ENCODE peak calls at places on chromosomes 5 and 9, in eight cellular contexts. One of them, this sample, is unnamed.

GRCh38 chr5:124742983-124743533 is 3.4 kb downstream of the ZNF608 start:
- DNase-seq in ovary: no peak
- DNase-seq in A549: no peak
- DNase-seq in HepG2: peak
- DNase-seq in transverse colon: peak
- DNase-seq in stomach: no peak
- DNase-seq in sigmoid colon: peak
- DNase-seq in GM12878: no peak
- DNase-seq in this sample: no peak

GRCh38 chr5:149301744-149302380 is 30.2 kb downstream of the AFAP1L1 start:
- DNase-seq in ovary: no peak
- DNase-seq in A549: no peak
- DNase-seq in HepG2: no peak
- DNase-seq in transverse colon: no peak
- DNase-seq in stomach: no peak
- DNase-seq in sigmoid colon: no peak
- DNase-seq in GM12878: no peak
- DNase-seq in this sample: no peak

GRCh38 chr9:35669331-35670145 is 4.2 kb upstream of the CA9 start:
- DNase-seq in ovary: no peak
- DNase-seq in A549: peak
- DNase-seq in HepG2: peak
- DNase-seq in transverse colon: peak
- DNase-seq in stomach: peak
- DNase-seq in sigmoid colon: no peak
- DNase-seq in GM12878: no peak
- DNase-seq in this sample: no peak

GRCh38 chr5:173324115-173325001 is 3.9 kb downstream of the STC2 start:
- DNase-seq in ovary: peak
- DNase-seq in A549: no peak
- DNase-seq in HepG2: no peak
- DNase-seq in transverse colon: peak
- DNase-seq in stomach: peak
- DNase-seq in sigmoid colon: peak
- DNase-seq in GM12878: no peak
- DNase-seq in this sample: peak

GRCh38 chr9:135602789-135603481 is 36.4 kb downstream of the GLT6D1 start:
- DNase-seq in ovary: no peak
- DNase-seq in A549: peak
- DNase-seq in HepG2: no peak
- DNase-seq in transverse colon: peak
- DNase-seq in stomach: peak
- DNase-seq in sigmoid colon: peak
- DNase-seq in GM12878: no peak
- DNase-seq in this sample: no peak

GRCh38 chr5:116908537-116908936 is 333.9 kb upstream of the SEMA6A start:
- DNase-seq in ovary: no peak
- DNase-seq in A549: no peak
- DNase-seq in HepG2: no peak
- DNase-seq in transverse colon: no peak
- DNase-seq in stomach: no peak
- DNase-seq in sigmoid colon: no peak
- DNase-seq in GM12878: no peak
- DNase-seq in this sample: no peak

GRCh38 chr9:21477466-21477865 is 4.6 kb downstream of the IFNE start:
- DNase-seq in ovary: no peak
- DNase-seq in A549: no peak
- DNase-seq in HepG2: no peak
- DNase-seq in transverse colon: no peak
- DNase-seq in stomach: no peak
- DNase-seq in sigmoid colon: no peak
- DNase-seq in GM12878: no peak
- DNase-seq in this sample: no peak

GRCh38 chr9:95623614-95624013 is 106.8 kb upstream of the PTCH1 start:
- DNase-seq in ovary: no peak
- DNase-seq in A549: no peak
- DNase-seq in HepG2: no peak
- DNase-seq in transverse colon: no peak
- DNase-seq in stomach: no peak
- DNase-seq in sigmoid colon: no peak
- DNase-seq in GM12878: no peak
- DNase-seq in this sample: no peak

GRCh38 chr9:83330207-83331196 is 207.7 kb downstream of the FRMD3 start:
- DNase-seq in ovary: no peak
- DNase-seq in A549: no peak
- DNase-seq in HepG2: peak
- DNase-seq in transverse colon: no peak
- DNase-seq in stomach: no peak
- DNase-seq in sigmoid colon: no peak
- DNase-seq in GM12878: no peak
- DNase-seq in this sample: no peak

GRCh38 chr9:73176450-73176875 is 24.8 kb downstream of the ANXA1 start:
- DNase-seq in ovary: no peak
- DNase-seq in A549: peak
- DNase-seq in HepG2: no peak
- DNase-seq in transverse colon: no peak
- DNase-seq in stomach: no peak
- DNase-seq in sigmoid colon: no peak
- DNase-seq in GM12878: no peak
- DNase-seq in this sample: no peak

GRCh38 chr5:13944564-13945195 is at the start of gene DNAH5:
- DNase-seq in ovary: no peak
- DNase-seq in A549: no peak
- DNase-seq in HepG2: no peak
- DNase-seq in transverse colon: no peak
- DNase-seq in stomach: no peak
- DNase-seq in sigmoid colon: no peak
- DNase-seq in GM12878: no peak
- DNase-seq in this sample: no peak

GRCh38 chr9:131226226-131226625 is 50.1 kb downstream of the FAM78A start:
- DNase-seq in ovary: no peak
- DNase-seq in A549: no peak
- DNase-seq in HepG2: no peak
- DNase-seq in transverse colon: no peak
- DNase-seq in stomach: no peak
- DNase-seq in sigmoid colon: no peak
- DNase-seq in GM12878: no peak
- DNase-seq in this sample: no peak

GRCh38 chr5:149646564-149646963 is 65.3 kb downstream of the ARHGEF37 start:
- DNase-seq in ovary: no peak
- DNase-seq in A549: no peak
- DNase-seq in HepG2: no peak
- DNase-seq in transverse colon: no peak
- DNase-seq in stomach: no peak
- DNase-seq in sigmoid colon: no peak
- DNase-seq in GM12878: no peak
- DNase-seq in this sample: no peak

GRCh38 chr9:37966443-37967271 is 62.7 kb upstream of the SLC25A51 start:
- DNase-seq in ovary: no peak
- DNase-seq in A549: peak
- DNase-seq in HepG2: peak
- DNase-seq in transverse colon: peak
- DNase-seq in stomach: peak
- DNase-seq in sigmoid colon: no peak
- DNase-seq in GM12878: no peak
- DNase-seq in this sample: no peak

GRCh38 chr9:89116064-89116817 is 62.4 kb downstream of the SHC3 start:
- DNase-seq in ovary: no peak
- DNase-seq in A549: no peak
- DNase-seq in HepG2: no peak
- DNase-seq in transverse colon: no peak
- DNase-seq in stomach: no peak
- DNase-seq in sigmoid colon: no peak
- DNase-seq in GM12878: no peak
- DNase-seq in this sample: no peak

GRCh38 chr5:142587354-142587965 is 98.4 kb downstream of the FGF1 start:
- DNase-seq in ovary: no peak
- DNase-seq in A549: peak
- DNase-seq in HepG2: peak
- DNase-seq in transverse colon: no peak
- DNase-seq in stomach: peak
- DNase-seq in sigmoid colon: no peak
- DNase-seq in GM12878: no peak
- DNase-seq in this sample: peak
- TF ChIP-seq CTCF in ovary: no peak
- TF ChIP-seq CTCF in A549: peak
- TF ChIP-seq CTCF in HepG2: peak
- TF ChIP-seq CTCF in transverse colon: peak
- TF ChIP-seq CTCF in stomach: no peak
- TF ChIP-seq CTCF in sigmoid colon: no peak
- TF ChIP-seq CTCF in GM12878: peak
- TF ChIP-seq CTCF in this sample: peak

GRCh38 chr5:198941-199820 is 7.9 kb downstream of the LRRC14B start:
- DNase-seq in ovary: no peak
- DNase-seq in A549: no peak
- DNase-seq in HepG2: no peak
- DNase-seq in transverse colon: no peak
- DNase-seq in stomach: no peak
- DNase-seq in sigmoid colon: no peak
- DNase-seq in GM12878: no peak
- DNase-seq in this sample: no peak
- TF ChIP-seq EP300 in ovary: no peak
- TF ChIP-seq EP300 in A549: no peak
- TF ChIP-seq EP300 in HepG2: no peak
- TF ChIP-seq EP300 in transverse colon: no peak
- TF ChIP-seq EP300 in stomach: no peak
- TF ChIP-seq EP300 in sigmoid colon: no peak
- TF ChIP-seq EP300 in GM12878: no peak
- TF ChIP-seq EP300 in this sample: no peak

DNA sequence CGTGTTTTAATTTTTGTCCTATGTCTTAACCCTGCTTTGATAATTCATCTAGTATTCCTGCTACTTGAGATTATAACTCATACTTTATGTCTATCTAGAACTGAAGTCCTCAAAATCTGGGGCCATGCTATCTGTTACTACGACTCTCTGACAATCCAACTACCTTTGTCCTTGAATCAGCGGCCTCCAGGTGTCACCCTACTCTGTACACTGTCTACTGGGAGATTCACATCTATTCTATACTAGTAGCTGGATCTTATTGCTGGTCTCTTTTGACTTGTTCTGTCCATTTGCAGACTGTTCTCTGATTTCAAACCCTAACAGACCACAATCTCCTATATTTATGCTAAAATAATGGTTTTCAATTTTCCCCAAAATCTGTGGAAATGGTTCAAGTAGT is 225.5 kb upstream of the ELAVL2 start:
- DNase-seq in ovary: no peak
- DNase-seq in A549: no peak
- DNase-seq in HepG2: no peak
- DNase-seq in transverse colon: no peak
- DNase-seq in stomach: no peak
- DNase-seq in sigmoid colon: no peak
- DNase-seq in GM12878: no peak
- DNase-seq in this sample: no peak
- TF ChIP-seq CTCF in ovary: no peak
- TF ChIP-seq CTCF in A549: no peak
- TF ChIP-seq CTCF in HepG2: no peak
- TF ChIP-seq CTCF in transverse colon: no peak
- TF ChIP-seq CTCF in stomach: no peak
- TF ChIP-seq CTCF in sigmoid colon: no peak
- TF ChIP-seq CTCF in GM12878: no peak
- TF ChIP-seq CTCF in this sample: no peak

DNA sequence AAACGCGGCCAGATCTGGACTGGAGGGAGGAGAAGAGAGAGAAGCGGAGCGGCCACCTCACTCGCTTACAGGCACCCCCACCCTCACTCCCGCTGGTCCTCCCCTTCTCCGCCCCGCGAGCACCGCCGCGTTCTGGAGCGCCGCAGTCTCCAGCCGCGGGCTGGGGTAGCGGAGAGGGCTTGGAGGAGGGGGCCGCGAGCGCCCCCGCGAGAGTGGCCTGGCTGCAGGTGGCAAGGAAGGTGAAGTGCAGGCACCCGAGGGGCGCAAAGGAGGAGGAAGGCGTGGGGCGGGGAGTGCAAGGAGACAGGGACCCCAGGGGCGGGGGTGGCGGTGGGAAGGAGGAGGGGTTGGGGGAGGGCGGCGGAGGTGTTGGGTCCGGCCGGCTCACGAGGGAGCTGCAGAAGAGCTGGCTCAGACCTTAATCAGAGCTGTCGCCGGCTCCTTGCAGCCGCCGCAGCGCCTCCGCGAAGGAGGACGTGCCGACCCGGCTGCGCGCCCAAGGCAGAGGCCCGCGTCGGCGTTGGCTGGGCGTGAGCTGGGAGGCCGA is at the start of gene DMRT3:
- DNase-seq in ovary: no peak
- DNase-seq in A549: no peak
- DNase-seq in HepG2: no peak
- DNase-seq in transverse colon: no peak
- DNase-seq in stomach: no peak
- DNase-seq in sigmoid colon: no peak
- DNase-seq in GM12878: no peak
- DNase-seq in this sample: no peak
- TF ChIP-seq EP300 in ovary: no peak
- TF ChIP-seq EP300 in A549: no peak
- TF ChIP-seq EP300 in HepG2: no peak
- TF ChIP-seq EP300 in transverse colon: no peak
- TF ChIP-seq EP300 in stomach: no peak
- TF ChIP-seq EP300 in sigmoid colon: no peak
- TF ChIP-seq EP300 in GM12878: no peak
- TF ChIP-seq EP300 in this sample: no peak

DNA sequence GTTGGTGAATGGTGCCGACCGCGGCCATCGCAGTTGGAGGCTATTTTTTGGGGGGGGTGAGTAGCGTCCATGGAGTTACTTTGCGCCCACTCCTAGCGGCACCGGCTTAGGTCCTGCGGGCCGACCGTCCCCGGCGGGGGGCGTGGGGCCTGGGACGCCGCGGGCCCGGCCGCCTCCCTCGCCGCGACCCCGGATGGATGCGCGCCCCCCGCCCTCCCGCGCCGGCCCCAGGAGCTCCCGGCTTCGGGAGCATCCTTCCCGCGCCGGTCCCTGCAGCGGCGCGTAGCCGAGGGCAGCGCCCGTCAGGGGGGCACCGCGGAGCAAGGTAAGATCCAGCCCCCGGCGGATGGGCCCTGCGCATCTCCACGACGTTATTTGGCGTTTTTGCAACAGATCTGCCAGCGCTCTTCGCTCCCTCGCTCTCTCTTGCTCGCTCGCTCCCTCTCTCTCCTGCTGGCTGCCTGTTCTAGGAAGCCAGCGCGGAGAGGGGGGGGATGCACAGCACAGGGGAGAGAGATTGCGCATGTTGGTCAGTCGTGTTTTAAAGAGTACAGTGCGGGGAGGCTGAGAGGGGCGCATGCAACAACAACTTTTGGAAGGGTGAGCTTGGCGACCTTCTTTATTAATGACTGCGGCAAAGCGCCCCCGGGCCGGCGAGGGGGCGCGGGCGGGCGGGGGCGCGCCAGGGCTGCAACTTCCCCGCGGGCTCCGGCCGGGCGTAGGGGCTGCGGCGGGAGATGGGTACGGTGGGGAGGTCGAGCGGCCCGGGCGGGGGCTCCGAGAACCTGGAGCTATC is 415 bp downstream of the JADE2 start:
- DNase-seq in ovary: peak
- DNase-seq in A549: peak
- DNase-seq in HepG2: peak
- DNase-seq in transverse colon: peak
- DNase-seq in stomach: peak
- DNase-seq in sigmoid colon: peak
- DNase-seq in GM12878: no peak
- DNase-seq in this sample: peak
- TF ChIP-seq CTCF in ovary: no peak
- TF ChIP-seq CTCF in A549: peak
- TF ChIP-seq CTCF in HepG2: peak
- TF ChIP-seq CTCF in transverse colon: no peak
- TF ChIP-seq CTCF in stomach: no peak
- TF ChIP-seq CTCF in sigmoid colon: peak
- TF ChIP-seq CTCF in GM12878: no peak
- TF ChIP-seq CTCF in this sample: no peak

GRCh38 chr9:93884808-93885207 is 70.3 kb downstream of the BARX1 start:
- DNase-seq in ovary: no peak
- DNase-seq in A549: no peak
- DNase-seq in HepG2: no peak
- DNase-seq in transverse colon: no peak
- DNase-seq in stomach: no peak
- DNase-seq in sigmoid colon: no peak
- DNase-seq in GM12878: no peak
- DNase-seq in this sample: no peak
- TF ChIP-seq EP300 in ovary: no peak
- TF ChIP-seq EP300 in A549: no peak
- TF ChIP-seq EP300 in HepG2: no peak
- TF ChIP-seq EP300 in transverse colon: no peak
- TF ChIP-seq EP300 in stomach: no peak
- TF ChIP-seq EP300 in sigmoid colon: no peak
- TF ChIP-seq EP300 in GM12878: no peak
- TF ChIP-seq EP300 in this sample: no peak

This sample was measured in tibial nerve.